ENCODE peak calls at places on chromosome 15, in ten cellular contexts. Z is HT-29; D is Calu3; F is RWPE1; Y is natural killer cell; T is stimulated activated CD8-positive, alpha-beta memory T cell treated with anti-CD3 and anti-CD28 coated beads, Interleukin-12 subunit alpha, Interleukin-12 subunit beta, amount 100 ng/mL, for 1 hour; J is effector memory CD8-positive, alpha-beta T cell; W is right lobe of liver; I is K562; S is NCI-H82. L is an unnamed sample.
A peak's percentile ranks its signal among the peaks of the same experiment; 100 is the strongest.

GRCh38 chr15:78127882-78128281 is 3.4 kb downstream of the CIB2 start:
- DNase-seq in Z (no peak), D (no peak), F (no peak), Y (no peak), T (no peak), J (no peak), W (no peak), I (no peak), S (no peak), L (no peak)

GRCh38 chr15:43998607-43999006 is 171.8 kb downstream of the WDR76 start:
- DNase-seq in Z (peak; percentile 86), D (peak; percentile 41), F (no peak), Y (no peak), T (no peak), J (no peak), W (no peak), I (no peak), S (no peak), L (peak; percentile 77)

GRCh38 chr15:81475926-81476325 is 101.9 kb upstream of the TMC3 start:
- DNase-seq in Z (no peak), D (no peak), F (no peak), Y (no peak), T (no peak), J (no peak), W (no peak), I (no peak), S (no peak), L (no peak)

GRCh38 chr15:57283774-57284508 is 92.4 kb upstream of the CGNL1 start:
- DNase-seq in Z (no peak), D (no peak), F (no peak), Y (no peak), T (no peak), J (no peak), W (no peak), I (no peak), S (no peak), L (no peak)

GRCh38 chr15:39466428-39466827 is 114.5 kb upstream of the THBS1 start:
- DNase-seq in Z (no peak), D (no peak), F (no peak), Y (no peak), T (no peak), J (no peak), W (peak; percentile 59), I (peak; percentile 40), S (no peak), L (peak; percentile 75)

GRCh38 chr15:53880353-53880752 is 97.9 kb upstream of the UNC13C start:
- DNase-seq in Z (no peak), D (no peak), F (no peak), Y (no peak), T (no peak), J (no peak), W (no peak), I (no peak), S (peak; percentile 15), L (no peak)

GRCh38 chr15:78761020-78761419 is 50.2 kb downstream of the ADAMTS7 start:
- DNase-seq in Z (no peak), D (no peak), F (no peak), Y (no peak), T (no peak), J (no peak), W (peak; percentile 41), I (no peak), S (no peak), L (no peak)

GRCh38 chr15:69300129-69300588 is 1.4 kb downstream of the PAQR5 start:
- DNase-seq in Z (peak; percentile 44), D (no peak), F (no peak), Y (no peak), T (no peak), J (no peak), W (no peak), I (no peak), S (no peak), L (no peak)

GRCh38 chr15:88954431-88955277 is 41.5 kb upstream of the MFGE8 start:
- DNase-seq in Z (no peak), D (no peak), F (no peak), Y (no peak), T (no peak), J (no peak), W (no peak), I (no peak), S (peak; percentile 69), L (peak; percentile 35)

GRCh38 chr15:100694381-100695012 is 92.1 kb downstream of the ASB7 start:
- DNase-seq in Z (no peak), D (no peak), F (no peak), Y (no peak), T (no peak), J (no peak), W (no peak), I (no peak), S (no peak), L (no peak)

GRCh38 chr15:80816049-80816653 is 37.0 kb downstream of the CEMIP start:
- DNase-seq in Z (no peak), D (no peak), F (no peak), Y (no peak), T (no peak), J (no peak), W (no peak), I (no peak), S (no peak), L (no peak)

GRCh38 chr15:96346409-96346808 is 15.9 kb downstream of the NR2F2 start:
- DNase-seq in Z (no peak), D (no peak), F (no peak), Y (no peak), T (no peak), J (no peak), W (no peak), I (no peak), S (no peak), L (no peak)

GRCh38 chr15:38424101-38424552 is 29.8 kb upstream of the FAM98B start:
- DNase-seq in Z (no peak), D (no peak), F (no peak), Y (no peak), T (no peak), J (no peak), W (no peak), I (no peak), S (no peak), L (no peak)

GRCh38 chr15:59998256-59999063 is 5.7 kb upstream of the FOXB1 start:
- DNase-seq in Z (no peak), D (no peak), F (no peak), Y (no peak), T (no peak), J (no peak), W (no peak), I (no peak), S (peak; percentile 9), L (no peak)

GRCh38 chr15:29935296-29936020 is 113.2 kb upstream of the TJP1 start:
- DNase-seq in Z (peak; percentile 75), D (peak; percentile 18), F (no peak), Y (no peak), T (no peak), J (no peak), W (no peak), I (no peak), S (peak; percentile 5), L (no peak)

GRCh38 chr15:72184165-72184811 is 13.3 kb downstream of the GRAMD2A start:
- DNase-seq in Z (peak; percentile 60), D (peak; percentile 71), F (peak; percentile 53), Y (no peak), T (no peak), J (no peak), W (no peak), I (no peak), S (peak; percentile 35), L (peak; percentile 45)

GRCh38 chr15:59406446-59406845 is 31.5 kb upstream of the FAM81A start:
- DNase-seq in Z (no peak), D (no peak), F (no peak), Y (no peak), T (no peak), J (no peak), W (no peak), I (no peak), S (no peak), L (no peak)

GRCh38 chr15:37038036-37038715 is 62.2 kb downstream of the MEIS2 start:
- DNase-seq in Z (no peak), D (no peak), F (no peak), Y (no peak), T (no peak), J (no peak), W (no peak), I (no peak), S (no peak), L (no peak)

GRCh38 chr15:79339588-79340314 is 28.8 kb downstream of the TMED3 start:
- DNase-seq in Z (peak; percentile 65), D (no peak), F (peak; percentile 27), Y (no peak), T (no peak), J (no peak), W (no peak), I (peak; percentile 31), S (peak; percentile 66), L (no peak)

GRCh38 chr15:88987951-88988671 is 74.9 kb upstream of the MFGE8 start:
- DNase-seq in Z (no peak), D (no peak), F (no peak), Y (no peak), T (no peak), J (no peak), W (no peak), I (peak; percentile 47), S (no peak), L (no peak)

GRCh38 chr15:38252481-38253311 is at the start of gene SPRED1:
- DNase-seq in Z (peak; percentile 79), D (peak; percentile 54), F (peak; percentile 44), Y (peak; percentile 29), T (no peak), J (peak; percentile 3), W (peak; percentile 70), I (peak; percentile 21), S (peak; percentile 79), L (peak; percentile 84)

GRCh38 chr15:69523010-69524001 is 70.7 kb downstream of the RPLP1 start:
- DNase-seq in Z (peak; percentile 94), D (peak; percentile 87), F (peak; percentile 56), Y (peak; percentile 56), T (peak; percentile 35), J (peak; percentile 53), W (peak; percentile 83), I (peak; percentile 60), S (peak; percentile 90), L (peak; percentile 68)

GRCh38 chr15:74334127-74334526 is 33.3 kb downstream of the CYP11A1 start:
- DNase-seq in Z (no peak), D (no peak), F (no peak), Y (no peak), T (no peak), J (no peak), W (no peak), I (no peak), S (no peak), L (no peak)

GRCh38 chr15:45174577-45174976 is 13.2 kb downstream of the SHF start:
- DNase-seq in Z (no peak), D (no peak), F (no peak), Y (no peak), T (no peak), J (no peak), W (no peak), I (no peak), S (no peak), L (no peak)

GRCh38 chr15:33720952-33721351 is 247.3 kb upstream of the CHRM5 start:
- DNase-seq in Z (no peak), D (no peak), F (peak; percentile 77), Y (no peak), T (no peak), J (no peak), W (no peak), I (no peak), S (no peak), L (no peak)

GRCh38 chr15:98286831-98287230 is 326.3 kb downstream of the ARRDC4 start:
- DNase-seq in Z (no peak), D (no peak), F (no peak), Y (no peak), T (no peak), J (no peak), W (no peak), I (no peak), S (no peak), L (no peak)

GRCh38 chr15:92624401-92624991 is 31.1 kb downstream of the FAM174B start:
- DNase-seq in Z (no peak), D (no peak), F (no peak), Y (no peak), T (no peak), J (no peak), W (no peak), I (no peak), S (no peak), L (peak; percentile 59)

GRCh38 chr15:85858586-85859375 is 64.1 kb upstream of the KLHL25 start:
- DNase-seq in Z (peak; percentile 86), D (peak; percentile 88), F (peak; percentile 84), Y (peak; percentile 63), T (peak; percentile 64), J (peak; percentile 71), W (peak; percentile 73), I (peak; percentile 78), S (peak; percentile 93), L (peak; percentile 66)